ENCODE peak calls at places on chromosomes 11 and 22, in four cellular contexts. One of them, this sample, is unnamed.

GRCh38 chr11:111185259-111185658 is 60.3 kb upstream of the POU2AF2 start:
- DNase-seq in CD4-positive, alpha-beta T cell: no peak
- DNase-seq in cardiac muscle cell: no peak
- DNase-seq in GM20000: no peak
- DNase-seq in this sample: peak

GRCh38 chr11:27485930-27486773 is 13.6 kb upstream of the LGR4 start:
- DNase-seq in CD4-positive, alpha-beta T cell: no peak
- DNase-seq in GM20000: peak
- DNase-seq in cardiac muscle cell: peak
- DNase-seq in this sample: no peak

GRCh38 chr22:47605886-47606285 is 843.4 kb downstream of the TBC1D22A start:
- DNase-seq in GM20000: no peak
- DNase-seq in cardiac muscle cell: no peak
- DNase-seq in CD4-positive, alpha-beta T cell: no peak
- DNase-seq in this sample: no peak

GRCh38 chr22:50173221-50173982 is 2.9 kb downstream of the PANX2 start:
- DNase-seq in cardiac muscle cell: no peak
- DNase-seq in CD4-positive, alpha-beta T cell: no peak
- DNase-seq in GM20000: peak
- DNase-seq in this sample: peak

GRCh38 chr11:32706985-32707736 is 87.3 kb downstream of the CCDC73 start:
- DNase-seq in GM20000: peak
- DNase-seq in CD4-positive, alpha-beta T cell: no peak
- DNase-seq in cardiac muscle cell: peak
- DNase-seq in this sample: peak

GRCh38 chr11:8093931-8094575 is 13.0 kb downstream of the TUB start:
- DNase-seq in GM20000: no peak
- DNase-seq in cardiac muscle cell: no peak
- DNase-seq in CD4-positive, alpha-beta T cell: no peak
- DNase-seq in this sample: no peak

GRCh38 chr11:93543292-93543977 is at the start of gene SMCO4:
- DNase-seq in cardiac muscle cell: peak
- DNase-seq in CD4-positive, alpha-beta T cell: peak
- DNase-seq in GM20000: peak
- DNase-seq in this sample: peak

GRCh38 chr22:25835348-25835747 is 93.4 kb downstream of the MYO18B start:
- DNase-seq in cardiac muscle cell: no peak
- DNase-seq in CD4-positive, alpha-beta T cell: no peak
- DNase-seq in GM20000: no peak
- DNase-seq in this sample: no peak

GRCh38 chr11:11842426-11843008 is 745 bp downstream of the USP47 start:
- DNase-seq in GM20000: peak
- DNase-seq in cardiac muscle cell: peak
- DNase-seq in CD4-positive, alpha-beta T cell: peak
- DNase-seq in this sample: peak

GRCh38 chr11:86955674-86956522 is 703 bp upstream of the FZD4 start:
- DNase-seq in GM20000: peak
- DNase-seq in cardiac muscle cell: peak
- DNase-seq in CD4-positive, alpha-beta T cell: no peak
- DNase-seq in this sample: peak

GRCh38 chr22:50306753-50307749 is at the start of gene PLXNB2:
- DNase-seq in CD4-positive, alpha-beta T cell: no peak
- DNase-seq in cardiac muscle cell: peak
- DNase-seq in GM20000: peak
- DNase-seq in this sample: peak

GRCh38 chr11:109309153-109309552 is 112.8 kb upstream of the C11orf87 start:
- DNase-seq in CD4-positive, alpha-beta T cell: no peak
- DNase-seq in GM20000: no peak
- DNase-seq in cardiac muscle cell: peak
- DNase-seq in this sample: no peak

GRCh38 chr11:63489879-63490278 is 1.1 kb downstream of the PLAAT5 start:
- DNase-seq in CD4-positive, alpha-beta T cell: no peak
- DNase-seq in GM20000: no peak
- DNase-seq in cardiac muscle cell: peak
- DNase-seq in this sample: no peak

GRCh38 chr11:126212089-126212660 is 593 bp downstream of the FAM118B start:
- DNase-seq in cardiac muscle cell: peak
- DNase-seq in CD4-positive, alpha-beta T cell: no peak
- DNase-seq in GM20000: no peak
- DNase-seq in this sample: no peak

GRCh38 chr22:20211997-20212753 is 55.9 kb downstream of the RTN4R start:
- DNase-seq in GM20000: no peak
- DNase-seq in CD4-positive, alpha-beta T cell: no peak
- DNase-seq in cardiac muscle cell: peak
- DNase-seq in this sample: no peak

GRCh38 chr11:11436715-11437313 is 83.8 kb upstream of the CSNK2A3 start:
- DNase-seq in cardiac muscle cell: no peak
- DNase-seq in CD4-positive, alpha-beta T cell: no peak
- DNase-seq in GM20000: no peak
- DNase-seq in this sample: no peak

GRCh38 chr11:78798567-78799170 is 224.0 kb upstream of the NARS2 start:
- DNase-seq in GM20000: peak
- DNase-seq in cardiac muscle cell: peak
- DNase-seq in CD4-positive, alpha-beta T cell: no peak
- DNase-seq in this sample: peak

GRCh38 chr22:44737414-44738346 is 14.7 kb upstream of the ARHGAP8 start:
- DNase-seq in GM20000: no peak
- DNase-seq in CD4-positive, alpha-beta T cell: no peak
- DNase-seq in cardiac muscle cell: no peak
- DNase-seq in this sample: no peak

GRCh38 chr22:44274918-44275665 is 37.7 kb downstream of the SHISAL1 start:
- DNase-seq in GM20000: no peak
- DNase-seq in cardiac muscle cell: no peak
- DNase-seq in CD4-positive, alpha-beta T cell: no peak
- DNase-seq in this sample: no peak

GRCh38 chr11:56333156-56333555 is 12.7 kb upstream of the OR8K1 start:
- DNase-seq in cardiac muscle cell: no peak
- DNase-seq in CD4-positive, alpha-beta T cell: no peak
- DNase-seq in GM20000: no peak
- DNase-seq in this sample: no peak

GRCh38 chr11:120350637-120351036 is 14.4 kb downstream of the ARHGEF12 start:
- DNase-seq in CD4-positive, alpha-beta T cell: no peak
- DNase-seq in cardiac muscle cell: no peak
- DNase-seq in GM20000: no peak
- DNase-seq in this sample: no peak

GRCh38 chr22:26553056-26553752 is 36.7 kb downstream of the TPST2 start:
- DNase-seq in CD4-positive, alpha-beta T cell: no peak
- DNase-seq in GM20000: no peak
- DNase-seq in cardiac muscle cell: peak
- DNase-seq in this sample: no peak

GRCh38 chr22:41197808-41198585 is 7.1 kb upstream of the L3MBTL2 start:
- DNase-seq in GM20000: no peak
- DNase-seq in cardiac muscle cell: no peak
- DNase-seq in CD4-positive, alpha-beta T cell: peak
- DNase-seq in this sample: no peak

GRCh38 chr11:19953342-19953741 is 206.9 kb downstream of the DBX1 start:
- DNase-seq in cardiac muscle cell: peak
- DNase-seq in GM20000: no peak
- DNase-seq in CD4-positive, alpha-beta T cell: no peak
- DNase-seq in this sample: no peak

GRCh38 chr11:67700548-67701262 is 26.3 kb upstream of the ALDH3B2 start:
- DNase-seq in GM20000: no peak
- DNase-seq in cardiac muscle cell: no peak
- DNase-seq in CD4-positive, alpha-beta T cell: no peak
- DNase-seq in this sample: no peak

GRCh38 chr11:85602551-85603218 is 24.5 kb downstream of the DLG2 start:
- DNase-seq in CD4-positive, alpha-beta T cell: no peak
- DNase-seq in GM20000: no peak
- DNase-seq in cardiac muscle cell: peak
- DNase-seq in this sample: no peak

GRCh38 chr11:114061053-114062049 is 1.8 kb downstream of the ZBTB16 start:
- DNase-seq in cardiac muscle cell: peak
- DNase-seq in CD4-positive, alpha-beta T cell: no peak
- DNase-seq in GM20000: peak
- DNase-seq in this sample: peak

GRCh38 chr11:8251767-8252295 is 11.8 kb downstream of the LMO1 start:
- DNase-seq in CD4-positive, alpha-beta T cell: no peak
- DNase-seq in cardiac muscle cell: no peak
- DNase-seq in GM20000: no peak
- DNase-seq in this sample: no peak

GRCh38 chr11:120133216-120134105 is 4.5 kb downstream of the TRIM29 start:
- DNase-seq in cardiac muscle cell: no peak
- DNase-seq in GM20000: no peak
- DNase-seq in CD4-positive, alpha-beta T cell: peak
- DNase-seq in this sample: no peak

GRCh38 chr22:18091916-18092526 is 14.2 kb downstream of the PEX26 start:
- DNase-seq in GM20000: no peak
- DNase-seq in CD4-positive, alpha-beta T cell: peak
- DNase-seq in cardiac muscle cell: peak
- DNase-seq in this sample: no peak

GRCh38 chr22:50020606-50021005 is 8.0 kb upstream of the IL17REL start:
- DNase-seq in CD4-positive, alpha-beta T cell: no peak
- DNase-seq in cardiac muscle cell: no peak
- DNase-seq in GM20000: no peak
- DNase-seq in this sample: no peak

GRCh38 chr11:33724644-33725035 is 11.6 kb downstream of the CD59 start:
- DNase-seq in GM20000: no peak
- DNase-seq in cardiac muscle cell: peak
- DNase-seq in CD4-positive, alpha-beta T cell: no peak
- DNase-seq in this sample: no peak

GRCh38 chr11:69114362-69114761 is 41.4 kb upstream of the SMIM38 start:
- DNase-seq in cardiac muscle cell: no peak
- DNase-seq in GM20000: no peak
- DNase-seq in CD4-positive, alpha-beta T cell: no peak
- DNase-seq in this sample: no peak

GRCh38 chr22:22109693-22110466 is 127.3 kb upstream of the TOP3B start:
- DNase-seq in GM20000: no peak
- DNase-seq in cardiac muscle cell: no peak
- DNase-seq in CD4-positive, alpha-beta T cell: no peak
- DNase-seq in this sample: no peak
- TF ChIP-seq CTCF in GM20000: no peak
- TF ChIP-seq CTCF in cardiac muscle cell: peak
- TF ChIP-seq CTCF in CD4-positive, alpha-beta T cell: no peak
- TF ChIP-seq CTCF in this sample: peak

GRCh38 chr11:97364047-97364446 is 974.2 kb downstream of the JRKL start:
- DNase-seq in cardiac muscle cell: peak
- DNase-seq in CD4-positive, alpha-beta T cell: no peak
- DNase-seq in GM20000: no peak
- DNase-seq in this sample: no peak

GRCh38 chr11:97367406-97368083 is 977.7 kb downstream of the JRKL start:
- DNase-seq in GM20000: no peak
- DNase-seq in CD4-positive, alpha-beta T cell: no peak
- DNase-seq in cardiac muscle cell: no peak
- DNase-seq in this sample: no peak

GRCh38 chr11:97363331-97363730 is 973.5 kb downstream of the JRKL start:
- DNase-seq in GM20000: no peak
- DNase-seq in cardiac muscle cell: no peak
- DNase-seq in CD4-positive, alpha-beta T cell: no peak
- DNase-seq in this sample: no peak

DNA sequence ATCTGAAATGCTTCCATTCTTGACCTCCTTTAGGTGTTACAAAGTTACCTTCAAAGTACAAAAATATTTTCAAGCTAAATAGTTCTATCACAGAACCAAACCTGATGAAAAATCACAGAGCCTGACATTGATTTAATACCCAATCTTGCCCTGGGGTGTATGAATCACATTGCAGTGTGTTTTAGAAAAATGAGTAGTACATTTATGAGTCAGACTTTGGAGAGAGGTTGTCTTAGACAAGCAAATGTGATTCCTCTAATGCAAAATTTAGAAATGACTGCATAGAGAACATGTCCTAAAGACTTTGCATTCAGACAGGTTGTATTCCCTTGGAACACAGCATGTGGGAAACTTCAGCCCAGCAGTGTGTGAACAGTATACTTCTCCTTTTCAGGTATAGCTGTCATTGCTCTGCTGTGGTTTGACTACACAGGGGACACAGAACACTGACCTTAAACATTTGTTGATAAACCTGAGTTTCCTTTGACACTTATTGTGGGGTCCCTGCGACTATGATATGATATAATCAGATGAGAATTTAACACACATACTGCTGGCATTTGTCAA is 972.1 kb downstream of the JRKL start:
- DNase-seq in cardiac muscle cell: peak
- DNase-seq in CD4-positive, alpha-beta T cell: no peak
- DNase-seq in GM20000: no peak
- DNase-seq in this sample: no peak
- TF ChIP-seq CTCF in cardiac muscle cell: no peak
- TF ChIP-seq CTCF in CD4-positive, alpha-beta T cell: no peak
- TF ChIP-seq CTCF in GM20000: no peak
- TF ChIP-seq CTCF in this sample: no peak

DNA sequence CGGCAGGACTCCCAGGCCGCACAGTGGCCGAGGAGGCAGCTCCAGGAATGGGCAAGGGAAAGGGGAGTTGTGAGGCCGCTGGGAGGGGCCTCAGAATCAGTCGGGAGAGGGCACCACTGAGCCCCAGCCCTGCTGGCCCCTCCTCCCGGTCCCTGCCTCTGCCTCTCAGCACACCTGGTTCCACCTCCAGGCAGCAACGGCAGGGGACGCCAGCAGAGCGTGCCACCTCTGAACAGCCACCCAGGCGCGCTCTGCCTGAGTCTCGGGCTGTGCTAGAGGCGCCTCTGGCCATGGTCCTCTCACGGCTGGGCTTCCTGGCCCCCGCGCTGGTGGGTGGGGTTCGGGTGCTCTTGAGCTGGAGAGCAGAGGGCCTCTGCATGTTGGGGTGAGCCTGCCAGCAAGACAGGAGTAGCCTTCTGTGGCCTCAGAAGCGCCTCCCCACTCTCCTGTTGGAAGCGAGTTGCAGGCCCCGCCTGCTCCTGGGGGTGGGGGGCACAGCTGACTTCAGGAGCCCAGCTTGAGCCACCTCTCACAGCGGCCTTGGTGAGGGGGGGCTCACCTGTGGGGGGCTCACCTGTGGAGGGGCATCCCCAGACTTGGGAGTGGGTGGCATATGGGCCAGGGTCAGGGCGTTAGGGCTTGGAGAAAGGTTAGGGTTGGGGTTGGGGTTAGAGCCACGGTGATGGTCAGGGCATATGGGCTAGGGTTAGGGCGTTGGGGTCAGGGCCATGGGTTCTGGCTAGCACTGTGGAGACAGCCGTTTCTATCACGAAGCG is 32.8 kb downstream of the MOB2 start:
- DNase-seq in GM20000: peak
- DNase-seq in CD4-positive, alpha-beta T cell: no peak
- DNase-seq in cardiac muscle cell: no peak
- DNase-seq in this sample: peak
- TF ChIP-seq CTCF in GM20000: peak
- TF ChIP-seq CTCF in CD4-positive, alpha-beta T cell: peak
- TF ChIP-seq CTCF in cardiac muscle cell: no peak
- TF ChIP-seq CTCF in this sample: peak

GRCh38 chr22:31240011-31240410 is 27.9 kb downstream of the LIMK2 start:
- DNase-seq in GM20000: no peak
- DNase-seq in cardiac muscle cell: peak
- DNase-seq in CD4-positive, alpha-beta T cell: no peak
- DNase-seq in this sample: no peak

GRCh38 chr22:31244044-31244942 is 32.2 kb downstream of the LIMK2 start:
- DNase-seq in GM20000: no peak
- DNase-seq in CD4-positive, alpha-beta T cell: no peak
- DNase-seq in cardiac muscle cell: peak
- DNase-seq in this sample: no peak

GRCh38 chr22:31241200-31241599 is 29.1 kb downstream of the LIMK2 start:
- DNase-seq in CD4-positive, alpha-beta T cell: no peak
- DNase-seq in GM20000: no peak
- DNase-seq in cardiac muscle cell: no peak
- DNase-seq in this sample: no peak

GRCh38 chr22:31243339-31244043 is 31.4 kb downstream of the LIMK2 start:
- DNase-seq in GM20000: no peak
- DNase-seq in cardiac muscle cell: peak
- DNase-seq in CD4-positive, alpha-beta T cell: no peak
- DNase-seq in this sample: no peak

GRCh38 chr22:31241936-31242335 is 29.8 kb downstream of the LIMK2 start:
- DNase-seq in cardiac muscle cell: peak
- DNase-seq in CD4-positive, alpha-beta T cell: no peak
- DNase-seq in GM20000: no peak
- DNase-seq in this sample: no peak
- TF ChIP-seq CTCF in cardiac muscle cell: peak
- TF ChIP-seq CTCF in CD4-positive, alpha-beta T cell: no peak
- TF ChIP-seq CTCF in GM20000: no peak
- TF ChIP-seq CTCF in this sample: no peak

This sample was measured in GM13977.